ENCODE peak calls at places on chromosomes 1 and 21, in eight cellular contexts. B, T, K, Y, S, L, D and J are unnamed samples.

GRCh38 chr21:34774750-34775149 is 106.0 kb downstream of the CLIC6 start:
- DNase-seq in T (no peak), K (no peak), D (no peak), L (no peak), Y (no peak), B (no peak), S (no peak), J (no peak)

GRCh38 chr1:116343019-116343418 is 30.0 kb upstream of the ATP1A1 start:
- DNase-seq in S (no peak), D (no peak), T (no peak), Y (no peak), L (no peak), K (no peak), B (no peak), J (peak)

GRCh38 chr21:45152265-45152746 is 77.9 kb downstream of the ADARB1 start:
- DNase-seq in B (peak), K (no peak), L (peak), D (no peak), Y (peak), T (no peak), S (no peak), J (peak)

GRCh38 chr1:76302711-76303347 is 228.3 kb downstream of the ST6GALNAC3 start:
- DNase-seq in B (no peak), K (no peak), S (no peak), L (no peak), Y (peak), T (no peak), D (no peak), J (no peak)

GRCh38 chr1:206537141-206537540 is 29.8 kb downstream of the RASSF5 start:
- DNase-seq in B (no peak), L (no peak), K (no peak), Y (no peak), D (no peak), T (no peak), S (no peak), J (no peak)

GRCh38 chr1:235586413-235586812 is 63.2 kb downstream of the GNG4 start:
- DNase-seq in L (no peak), S (no peak), D (no peak), K (no peak), B (no peak), T (no peak), Y (no peak), J (no peak)

GRCh38 chr1:179079113-179079761 is 2.6 kb upstream of the TOR3A start:
- DNase-seq in S (peak), K (peak), T (peak), B (peak), L (peak), Y (peak), D (peak), J (peak)

GRCh38 chr1:235888119-235888643 is 21.5 kb upstream of the LYST start:
- DNase-seq in S (no peak), K (no peak), L (no peak), D (no peak), B (peak), T (no peak), Y (peak), J (peak)